ENCODE peak calls at places on chromosomes 11 and 22, in four cellular contexts. T, D, X and Z are unnamed samples.

GRCh38 chr22:27238935-27239510 is 562.5 kb downstream of the MN1 start:
- DNase-seq in T (no peak), D (peak; percentile 97), X (no peak), Z (no peak)

GRCh38 chr22:41526802-41527799 is 17.2 kb downstream of the POLR3H start:
- DNase-seq in X (peak; percentile 90), D (no peak), T (peak; percentile 60), Z (peak; percentile 84)

GRCh38 chr11:65777821-65778361 is 2.9 kb downstream of the AP5B1 start:
- DNase-seq in T (no peak), X (peak; percentile 78), D (no peak), Z (no peak)

GRCh38 chr11:47342036-47342803 is 10.3 kb downstream of the MYBPC3 start:
- DNase-seq in T (no peak), D (no peak), X (no peak), Z (no peak)

GRCh38 chr22:45163417-45164216 is at the start of gene NUP50:
- DNase-seq in D (peak; percentile 98), X (peak; percentile 98), T (peak; percentile 99), Z (peak; percentile 100)

GRCh38 chr11:62677709-62678108 is 1.2 kb downstream of the UBXN1 start:
- DNase-seq in T (no peak), D (no peak), X (no peak), Z (no peak)

GRCh38 chr22:17578129-17578754 is 14.9 kb downstream of the SLC25A18 start:
- DNase-seq in X (no peak), D (peak; percentile 42), T (no peak), Z (no peak)

GRCh38 chr11:6655020-6655789 is 404 bp downstream of the DCHS1 start:
- DNase-seq in X (peak; percentile 81), D (no peak), T (no peak), Z (no peak)

GRCh38 chr22:20616451-20617043 is 109.1 kb downstream of the MED15 start:
- DNase-seq in T (no peak), X (no peak), D (peak; percentile 19), Z (no peak)

GRCh38 chr11:65932558-65932919 is 12.7 kb upstream of the TSGA10IP start:
- DNase-seq in X (no peak), D (no peak), T (no peak), Z (no peak)

GRCh38 chr11:100584201-100584600 is 102.9 kb upstream of the ARHGAP42 start:
- DNase-seq in X (no peak), T (no peak), D (no peak), Z (no peak)

GRCh38 chr11:25734592-25735211 is 597.2 kb upstream of the ANO3 start:
- DNase-seq in D (peak; percentile 36), X (no peak), T (no peak), Z (no peak)

GRCh38 chr11:112363527-112363926 is 102.9 kb upstream of the PLET1 start:
- DNase-seq in D (peak; percentile 8), T (no peak), X (no peak), Z (no peak)

GRCh38 chr11:64743591-64744543 is at the start of gene RASGRP2:
- DNase-seq in T (peak; percentile 64), X (peak; percentile 99), D (no peak), Z (peak; percentile 84)

GRCh38 chr22:22691716-22692701 is 47.6 kb downstream of the GGTLC2 start:
- DNase-seq in D (no peak), T (no peak), X (no peak), Z (no peak)

DNA sequence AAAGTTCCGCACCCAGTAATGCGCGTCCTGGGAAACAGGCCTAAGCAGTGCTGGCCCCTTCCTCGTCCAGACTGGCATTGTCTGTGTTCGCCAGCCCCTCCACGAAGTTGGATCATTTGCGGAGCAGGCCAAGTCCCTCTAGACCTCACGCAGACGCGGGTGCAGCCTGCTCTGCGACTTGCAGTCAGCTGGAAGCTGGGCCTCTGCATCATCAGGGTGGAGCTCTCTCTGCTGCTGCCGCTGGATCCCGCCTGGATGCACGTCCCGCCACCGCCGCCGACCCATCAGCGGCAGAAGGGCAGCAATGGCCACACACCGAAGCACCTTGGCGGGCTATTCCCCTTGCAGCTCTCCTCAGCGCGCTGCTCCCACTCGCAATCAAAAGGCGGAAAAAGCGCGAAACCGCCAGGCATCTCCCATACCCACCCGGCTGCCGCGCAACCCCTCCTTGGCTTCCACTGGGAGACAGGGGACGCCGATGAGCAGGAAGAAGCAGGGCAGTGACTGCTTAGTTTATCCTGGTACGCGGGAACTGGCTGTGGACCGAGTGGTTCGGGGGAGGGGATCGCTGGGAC is 34.1 kb upstream of the GLYATL1 start:
- DNase-seq in T (no peak), D (peak; percentile 72), X (no peak), Z (peak; percentile 27)
- TF ChIP-seq CTCF in T (no peak), D (peak; percentile 33), X (no peak), Z (no peak)

GRCh38 chr11:469684-470667 is 19.9 kb downstream of the PTDSS2 start:
- DNase-seq in D (peak; percentile 52), X (peak; percentile 76), T (no peak), Z (no peak)
- TF ChIP-seq CTCF in D (peak; percentile 11), X (no peak), T (no peak), Z (no peak)

DNA sequence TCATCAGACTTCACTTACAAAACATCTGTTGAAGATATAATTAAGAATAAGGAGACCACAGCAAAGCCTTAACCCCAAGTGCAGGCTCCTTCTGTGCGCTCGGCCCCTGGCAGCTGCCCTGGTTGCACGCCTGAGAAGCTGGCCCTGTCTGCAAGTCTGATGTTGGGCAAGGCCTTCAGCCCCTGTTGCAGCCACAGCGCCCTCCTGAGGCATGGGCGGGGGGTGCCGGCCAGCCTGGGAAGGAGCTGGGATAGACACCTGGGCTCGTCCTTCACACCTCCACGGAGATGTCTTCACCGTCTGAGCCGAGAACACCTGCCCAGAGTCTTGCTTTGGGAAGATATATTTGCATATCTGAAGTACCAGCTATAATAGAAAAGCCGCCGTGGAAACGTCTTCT is 104.1 kb downstream of the MPPED1 start:
- DNase-seq in X (no peak), T (no peak), D (no peak), Z (no peak)
- TF ChIP-seq CTCF in X (no peak), T (no peak), D (no peak), Z (no peak)

GRCh38 chr11:19597876-19598275 is 114.8 kb upstream of the NAV2 start:
- DNase-seq in T (no peak), D (no peak), X (no peak), Z (no peak)

GRCh38 chr11:19595840-19596751 is 116.5 kb upstream of the NAV2 start:
- DNase-seq in D (peak; percentile 92), X (no peak), T (no peak), Z (no peak)

GRCh38 chr11:19598456-19598855 is 114.2 kb upstream of the NAV2 start:
- DNase-seq in T (no peak), X (no peak), D (no peak), Z (no peak)

GRCh38 chr11:19598876-19599275 is 113.8 kb upstream of the NAV2 start:
- DNase-seq in T (no peak), D (no peak), X (no peak), Z (no peak)

GRCh38 chr11:19597194-19597593 is 115.4 kb upstream of the NAV2 start:
- DNase-seq in X (no peak), T (no peak), D (peak; percentile 83), Z (no peak)
- TF ChIP-seq CTCF in X (no peak), T (no peak), D (no peak), Z (no peak)

GRCh38 chr11:119417726-119418540 is 5.0 kb downstream of the THY1 start:
- DNase-seq in T (no peak), X (no peak), D (peak; percentile 85), Z (no peak)

GRCh38 chr11:119418759-119419158 is 4.2 kb downstream of the THY1 start:
- DNase-seq in T (no peak), D (no peak), X (no peak), Z (no peak)

GRCh38 chr11:119415966-119416365 is 7.0 kb downstream of the THY1 start:
- DNase-seq in D (no peak), X (no peak), T (no peak), Z (no peak)

GRCh38 chr11:119415517-119415916 is 7.5 kb downstream of the THY1 start:
- DNase-seq in D (no peak), T (peak; percentile 35), X (no peak), Z (no peak)

DNA sequence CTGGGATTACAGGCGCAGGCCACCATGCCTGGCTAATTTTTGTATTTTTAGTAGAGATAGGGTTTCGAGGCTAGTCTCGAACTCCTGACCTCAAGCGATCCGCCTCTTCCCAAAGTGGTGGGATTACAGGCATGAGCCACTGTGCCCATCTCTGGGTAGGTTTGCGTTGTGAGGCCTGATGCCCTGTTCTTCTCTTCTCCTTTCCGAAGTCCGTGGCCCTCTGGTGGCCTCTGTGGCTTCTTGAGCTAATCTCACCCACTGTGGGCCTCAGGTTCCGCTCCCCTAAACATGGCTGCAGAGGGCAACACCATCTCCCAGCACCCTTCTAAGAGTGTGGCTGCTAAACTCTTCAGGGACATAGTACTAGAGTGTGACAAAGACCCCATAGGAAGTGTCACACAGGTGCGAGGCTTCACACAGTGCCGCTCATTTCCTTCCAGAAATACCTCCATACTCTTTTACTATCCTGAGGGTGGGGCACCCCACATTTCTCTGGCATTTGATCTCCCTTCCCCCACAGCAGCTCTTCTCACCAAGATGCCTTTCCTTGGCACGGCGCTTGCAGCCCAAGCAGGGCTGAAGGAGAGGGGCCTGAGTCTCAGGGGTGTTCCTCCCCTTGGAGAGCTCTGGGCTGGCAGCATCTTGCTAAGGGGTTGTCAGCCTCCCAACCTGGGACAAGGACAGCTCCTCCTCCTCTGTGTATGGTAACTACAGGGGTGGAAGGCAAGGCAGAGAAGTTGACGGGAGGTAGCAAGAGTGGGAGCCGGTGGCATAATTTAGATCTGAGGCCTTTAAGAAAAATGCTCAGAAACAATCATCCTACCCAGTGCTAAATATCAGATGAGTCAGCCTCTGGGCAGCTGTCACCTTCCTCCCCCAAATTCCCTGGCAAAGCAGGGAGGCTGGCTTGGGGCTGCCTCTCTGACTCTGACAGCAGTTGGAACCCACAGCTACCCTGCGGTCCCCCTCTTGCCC is 6.1 kb downstream of the THY1 start:
- DNase-seq in D (peak; percentile 32), T (no peak), X (no peak), Z (no peak)
- TF ChIP-seq CTCF in D (no peak), T (no peak), X (no peak), Z (no peak)